ENCODE peak calls at places on chromosome 2, in five cellular contexts. S is fibroblast of lung, J is body of pancreas, A is IMR-90, G is prostate gland. R is an unnamed sample.

GRCh38 chr2:96353032-96353561 is 17.5 kb downstream of the NCAPH start:
- DNase-seq in J (no peak), G (no peak), A (no peak), S (no peak), R (no peak)

GRCh38 chr2:72953976-72954375 is 36.7 kb downstream of the EMX1 start:
- DNase-seq in J (no peak), S (no peak), A (no peak), G (no peak), R (peak; percentile 31)

GRCh38 chr2:223532161-223532560 is 70.0 kb downstream of the SCG2 start:
- DNase-seq in G (no peak), A (peak; percentile 19), S (peak; percentile 64), J (no peak), R (no peak)

GRCh38 chr2:148812306-148812705 is 62.7 kb upstream of the KIF5C start:
- DNase-seq in S (peak; percentile 75), G (peak; percentile 10), A (peak; percentile 51), J (peak; percentile 25), R (no peak)

GRCh38 chr2:61816480-61817355 is 37.1 kb downstream of the FAM161A start:
- DNase-seq in S (no peak), J (no peak), A (peak; percentile 19), G (no peak), R (no peak)

GRCh38 chr2:146917430-146918037 is 927.3 kb upstream of the ACVR2A start:
- DNase-seq in S (no peak), J (no peak), A (no peak), G (no peak), R (no peak)

GRCh38 chr2:202717598-202718310 is 83.0 kb downstream of the FAM117B start:
- DNase-seq in A (no peak), J (no peak), S (no peak), G (no peak), R (no peak)

GRCh38 chr2:121648611-121649401 is 456 bp downstream of the CLASP1 start:
- DNase-seq in G (peak; percentile 39), J (peak; percentile 62), S (peak; percentile 73), A (peak; percentile 65), R (peak; percentile 81)

GRCh38 chr2:62713837-62714236 is 8.3 kb downstream of the EHBP1 start:
- DNase-seq in J (no peak), G (no peak), A (peak; percentile 28), S (peak; percentile 36), R (no peak)

GRCh38 chr2:233380132-233381012 is 26.1 kb downstream of the DGKD start:
- DNase-seq in G (no peak), A (peak; percentile 42), J (no peak), S (peak; percentile 40), R (no peak)

GRCh38 chr2:121664713-121665112 is 15.5 kb upstream of the CLASP1 start:
- DNase-seq in G (no peak), J (no peak), A (no peak), S (no peak), R (no peak)

GRCh38 chr2:23711979-23712755 is 214.8 kb downstream of the ATAD2B start:
- DNase-seq in A (peak; percentile 10), S (peak; percentile 63), J (no peak), G (no peak), R (no peak)

GRCh38 chr2:37653805-37654378 is 17.6 kb downstream of the CDC42EP3 start:
- DNase-seq in G (peak; percentile 30), A (no peak), S (no peak), J (no peak), R (no peak)

GRCh38 chr2:68726608-68727367 is 7.8 kb upstream of the ARHGAP25 start:
- DNase-seq in J (peak; percentile 29), G (no peak), S (peak; percentile 80), A (no peak), R (peak; percentile 81)

GRCh38 chr2:121475811-121476571 is 54.7 kb upstream of the RNU4ATAC start:
- DNase-seq in A (peak; percentile 25), S (peak; percentile 50), J (no peak), G (no peak), R (no peak)

GRCh38 chr2:102114290-102114721 is 28.2 kb upstream of the IL1R1 start:
- DNase-seq in J (no peak), G (no peak), A (peak; percentile 94), S (peak; percentile 100), R (no peak)

GRCh38 chr2:102119255-102119654 is 23.3 kb upstream of the IL1R1 start:
- DNase-seq in G (no peak), J (no peak), S (no peak), A (no peak), R (no peak)

GRCh38 chr2:102117488-102117887 is 25.1 kb upstream of the IL1R1 start:
- DNase-seq in G (peak; percentile 68), S (no peak), J (no peak), A (peak; percentile 56), R (no peak)

GRCh38 chr2:102114851-102115497 is 27.6 kb upstream of the IL1R1 start:
- DNase-seq in J (peak; percentile 43), S (peak; percentile 90), G (no peak), A (peak; percentile 68), R (no peak)

GRCh38 chr2:102116675-102117471 is 25.7 kb upstream of the IL1R1 start:
- DNase-seq in G (no peak), S (peak; percentile 40), A (peak; percentile 28), J (no peak), R (no peak)
- H3K4me1 ChIP-seq in G (peaks cover 26% of the 10 kb centered on the region), S (peaks cover 20% of the 10 kb centered on the region), A (peaks cover 32% of the 10 kb centered on the region), J (peaks cover 55% of the 10 kb centered on the region), R (no peaks in the 10 kb centered on the region)

DNA sequence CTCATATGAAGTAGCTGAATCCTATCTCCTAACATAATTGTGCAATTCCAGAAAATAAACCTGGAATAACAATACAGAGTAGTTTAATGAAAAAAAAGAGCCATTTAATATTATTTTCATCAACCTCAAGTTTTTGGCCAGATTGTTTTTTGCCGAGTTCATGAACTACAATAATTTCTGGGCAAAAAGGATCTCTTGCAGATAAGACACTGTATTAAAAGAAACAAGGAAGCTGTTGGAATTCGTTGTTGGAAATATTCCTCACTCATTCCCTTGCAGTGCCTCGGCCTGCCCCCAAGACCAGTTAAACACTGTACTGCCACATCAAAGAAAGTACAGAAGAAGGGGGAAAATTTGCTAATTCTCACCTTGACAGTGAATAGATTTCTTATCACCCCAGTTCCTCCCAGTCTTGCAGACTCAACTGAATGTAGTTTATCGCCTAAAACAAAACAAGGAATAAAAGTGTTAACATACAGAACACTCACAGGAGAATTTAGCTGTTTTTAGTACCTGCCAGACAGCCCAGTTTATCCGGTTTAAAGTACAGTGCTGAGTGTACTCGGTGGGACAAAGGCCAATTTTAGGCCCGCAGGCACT is 1.3 kb downstream of the IDH1 start:
- DNase-seq in A (no peak), J (no peak), G (no peak), S (peak; percentile 17), R (no peak)
- H3K36me3 ChIP-seq in A (peaks cover 5% of the 10 kb centered on the region), J (no peaks in the 10 kb centered on the region), G (no peaks in the 10 kb centered on the region), S (peaks cover 2% of the 10 kb centered on the region), R (peaks cover 7% of the 10 kb centered on the region)

GRCh38 chr2:54606393-54606973 is 117.0 kb upstream of the EML6 start:
- DNase-seq in J (no peak), A (no peak), S (no peak), G (no peak), R (no peak)

GRCh38 chr2:54603796-54604195 is 119.7 kb upstream of the EML6 start:
- DNase-seq in A (no peak), J (no peak), G (no peak), S (no peak), R (no peak)

GRCh38 chr2:54604771-54605350 is 118.6 kb upstream of the EML6 start:
- DNase-seq in G (no peak), S (no peak), J (no peak), A (no peak), R (no peak)

GRCh38 chr2:54608224-54608623 is 115.2 kb upstream of the EML6 start:
- DNase-seq in G (no peak), S (no peak), J (no peak), A (no peak), R (no peak)

GRCh38 chr2:54605836-54606235 is 117.6 kb upstream of the EML6 start:
- DNase-seq in S (peak; percentile 80), G (no peak), A (peak; percentile 53), J (no peak), R (no peak)
- H3K4me1 ChIP-seq in S (peaks cover 7% of the 10 kb centered on the region), G (no peaks in the 10 kb centered on the region), A (peaks cover 22% of the 10 kb centered on the region), J (peaks cover 54% of the 10 kb centered on the region), R (peaks cover 72% of the 10 kb centered on the region)

GRCh38 chr2:177908182-177908581 is 164.4 kb downstream of the PDE11A start:
- DNase-seq in A (peak; percentile 2), G (no peak), J (no peak), S (peak; percentile 12), R (no peak)

GRCh38 chr2:177908824-177909223 is 163.8 kb downstream of the PDE11A start:
- DNase-seq in S (no peak), J (no peak), G (no peak), A (no peak), R (no peak)

GRCh38 chr2:177905640-177906039 is 166.9 kb downstream of the PDE11A start:
- DNase-seq in J (no peak), G (no peak), A (no peak), S (no peak), R (no peak)

GRCh38 chr2:177902395-177903160 is 170.0 kb downstream of the PDE11A start:
- DNase-seq in S (no peak), G (no peak), J (no peak), A (no peak), R (no peak)

GRCh38 chr2:177906041-177906718 is 166.4 kb downstream of the PDE11A start:
- DNase-seq in J (peak; percentile 70), S (peak; percentile 43), A (peak; percentile 47), G (no peak), R (peak; percentile 45)
- H3K36me3 ChIP-seq in J (no peaks in the 10 kb centered on the region), S (no peaks in the 10 kb centered on the region), A (no peaks in the 10 kb centered on the region), G (no peaks in the 10 kb centered on the region), R (no peaks in the 10 kb centered on the region)

DNA sequence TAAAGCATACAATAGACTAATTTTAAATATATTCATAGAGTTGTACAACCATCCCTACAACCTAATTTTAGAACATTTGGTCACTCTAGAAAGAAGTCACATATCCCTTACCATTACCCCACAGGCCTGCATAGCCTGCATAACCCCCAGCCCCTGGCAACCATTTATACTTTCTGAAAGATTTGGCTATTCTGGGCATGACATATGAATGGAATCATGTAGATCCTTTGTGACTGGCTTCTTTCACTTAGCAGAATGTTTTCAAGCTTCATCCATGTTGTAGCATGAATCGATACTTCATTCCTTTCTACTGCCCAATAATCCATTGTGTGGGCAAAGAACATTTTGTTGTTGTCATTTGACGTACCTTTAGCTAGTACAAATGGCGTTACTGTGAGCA is 151.5 kb downstream of the WDSUB1 start:
- DNase-seq in S (no peak), J (no peak), G (no peak), A (no peak), R (no peak)
- H3K4me1 ChIP-seq in S (peaks cover 32% of the 10 kb centered on the region), J (peaks cover 18% of the 10 kb centered on the region), G (peaks cover 4% of the 10 kb centered on the region), A (peaks cover 41% of the 10 kb centered on the region), R (no peaks in the 10 kb centered on the region)

GRCh38 chr2:224801360-224801759 is 85.2 kb upstream of the CCDC195 start:
- DNase-seq in G (no peak), J (no peak), A (no peak), S (no peak), R (no peak)
- H3K36me3 ChIP-seq in G (no peaks in the 10 kb centered on the region), J (no peaks in the 10 kb centered on the region), A (peaks cover 11% of the 10 kb centered on the region), S (peaks cover 4% of the 10 kb centered on the region), R (peaks cover 95% of the 10 kb centered on the region)

GRCh38 chr2:11701206-11701605 is 31.2 kb upstream of the NTSR2 start:
- DNase-seq in S (no peak), J (no peak), G (no peak), A (no peak), R (no peak)
- H3K4me1 ChIP-seq in S (peaks cover 29% of the 10 kb centered on the region), J (peaks cover 5% of the 10 kb centered on the region), G (no peaks in the 10 kb centered on the region), A (peaks cover 23% of the 10 kb centered on the region), R (no peaks in the 10 kb centered on the region)

GRCh38 chr2:239279508-239280295 is 121.1 kb downstream of the HDAC4 start:
- DNase-seq in A (no peak), G (no peak), S (no peak), J (no peak), R (no peak)
- H3K36me3 ChIP-seq in A (no peaks in the 10 kb centered on the region), G (no peaks in the 10 kb centered on the region), S (no peaks in the 10 kb centered on the region), J (no peaks in the 10 kb centered on the region), R (no peaks in the 10 kb centered on the region)

GRCh38 chr2:199991691-199992090 is 36.3 kb downstream of the MAIP1 start:
- DNase-seq in A (no peak), S (no peak), J (no peak), G (no peak), R (no peak)
- H3K4me1 ChIP-seq in A (peaks cover 8% of the 10 kb centered on the region), S (no peaks in the 10 kb centered on the region), J (no peaks in the 10 kb centered on the region), G (no peaks in the 10 kb centered on the region), R (no peaks in the 10 kb centered on the region)

R was measured in CD4-positive, alpha-beta memory T cell.